ENCODE peak calls at places on chromosome 3, in six cellular contexts. K is substantia nigra; E is activated naive CD4-positive, alpha-beta T cell; W is glutamatergic neuron; Z is amniotic stem cell; N is stimulated activated CD4-positive, alpha-beta T cell treated with anti-CD3 and anti-CD28 coated beads, Interleukin-15, amount 100 ng/mL, for 1 hour. A is an unnamed sample.

GRCh38 chr3:141255864-141256263 is 24.2 kb downstream of the PXYLP1 start:
- DNase-seq in N (no peak), K (no peak), Z (no peak), W (no peak), E (peak), A (no peak)

GRCh38 chr3:111333642-111334041 is 208.4 kb upstream of the CD96 start:
- DNase-seq in K (no peak), Z (no peak), N (no peak), W (no peak), E (no peak), A (no peak)

GRCh38 chr3:155512867-155513261 is 219.4 kb upstream of the STRIT1 start:
- DNase-seq in W (no peak), E (no peak), K (no peak), N (no peak), Z (no peak), A (no peak)

GRCh38 chr3:183295211-183295610 is 42.2 kb downstream of the B3GNT5 start:
- DNase-seq in K (no peak), W (no peak), E (no peak), N (no peak), Z (no peak), A (peak)

GRCh38 chr3:184981071-184981470 is 169.1 kb downstream of the VPS8 start:
- DNase-seq in Z (no peak), K (no peak), N (no peak), W (no peak), E (no peak), A (no peak)

GRCh38 chr3:136838641-136839555 is 20.0 kb downstream of the SLC35G2 start:
- DNase-seq in Z (no peak), W (no peak), N (no peak), K (no peak), E (no peak), A (no peak)

GRCh38 chr3:122794779-122795673 is at the start of gene SLC49A4:
- DNase-seq in Z (no peak), W (peak), E (no peak), N (peak), K (no peak), A (peak)

GRCh38 chr3:14461748-14462324 is 59.4 kb downstream of the SLC6A6 start:
- DNase-seq in E (peak), Z (peak), K (peak), N (peak), W (peak), A (no peak)

GRCh38 chr3:41073190-41073589 is 126.1 kb upstream of the CTNNB1 start:
- DNase-seq in E (no peak), Z (no peak), N (no peak), W (no peak), K (no peak), A (no peak)

GRCh38 chr3:30538787-30539186 is 67.6 kb upstream of the TGFBR2 start:
- DNase-seq in K (no peak), W (no peak), N (no peak), Z (peak), E (no peak), A (no peak)

GRCh38 chr3:67421912-67422311 is 232.5 kb downstream of the SUCLG2 start:
- DNase-seq in E (no peak), N (no peak), Z (no peak), W (no peak), K (no peak), A (no peak)

GRCh38 chr3:195763843-195764825 is 43.4 kb downstream of the MUC20 start:
- DNase-seq in Z (no peak), K (no peak), W (no peak), N (no peak), E (no peak), A (peak)

GRCh38 chr3:110656394-110656793 is 415.2 kb upstream of the NECTIN3 start:
- DNase-seq in E (no peak), W (no peak), Z (no peak), K (no peak), N (no peak), A (no peak)

GRCh38 chr3:142976621-142977398 is 13.3 kb upstream of the PAQR9 start:
- DNase-seq in Z (peak), W (no peak), N (no peak), E (no peak), K (peak), A (no peak)

GRCh38 chr3:149658444-149659172 is 783 bp upstream of the WWTR1 start:
- DNase-seq in W (peak), E (no peak), N (no peak), K (peak), Z (peak), A (peak)

GRCh38 chr3:62073038-62073437 is 300.3 kb downstream of the FEZF2 start:
- DNase-seq in N (no peak), Z (no peak), K (no peak), W (no peak), E (no peak), A (no peak)

GRCh38 chr3:128285042-128285924 is 132.0 kb downstream of the EEFSEC start:
- DNase-seq in N (no peak), E (no peak), Z (no peak), W (no peak), K (no peak), A (no peak)

GRCh38 chr3:141835557-141836224 is 40.8 kb upstream of the ATP1B3 start:
- DNase-seq in K (no peak), E (no peak), N (no peak), Z (no peak), W (no peak), A (no peak)

GRCh38 chr3:27216955-27217552 is 152.1 kb downstream of the NEK10 start:
- DNase-seq in W (no peak), Z (peak), E (no peak), N (no peak), K (no peak), A (no peak)

GRCh38 chr3:16199769-16200168 is 25.3 kb downstream of the GALNT15 start:
- DNase-seq in K (no peak), W (no peak), E (no peak), N (no peak), Z (no peak), A (no peak)

GRCh38 chr3:181383760-181384159 is 328.0 kb upstream of the SOX2 start:
- DNase-seq in Z (no peak), W (no peak), N (no peak), E (no peak), K (no peak), A (no peak)

GRCh38 chr3:132004571-132004970 is 30.2 kb downstream of the CPNE4 start:
- DNase-seq in Z (no peak), W (no peak), K (no peak), N (no peak), E (no peak), A (no peak)

GRCh38 chr3:195583831-195584542 is at the start of gene APOD:
- DNase-seq in Z (no peak), E (no peak), W (no peak), K (peak), N (no peak), A (no peak)

GRCh38 chr3:89624494-89624893 is 517.1 kb downstream of the EPHA3 start:
- DNase-seq in E (no peak), W (no peak), N (no peak), Z (no peak), K (no peak), A (no peak)

GRCh38 chr3:123158330-123158729 is 43.4 kb upstream of the SEC22A start:
- DNase-seq in E (no peak), N (no peak), K (no peak), W (no peak), Z (no peak), A (no peak)

GRCh38 chr3:113552851-113553250 is 20.5 kb downstream of the SIDT1 start:
- DNase-seq in W (no peak), K (no peak), E (peak), Z (no peak), N (no peak), A (no peak)

GRCh38 chr3:177424541-177424940 is 227.3 kb upstream of the TBL1XR1 start:
- DNase-seq in W (no peak), N (no peak), E (no peak), K (no peak), Z (no peak), A (no peak)

A was measured in breast epithelium.